ENCODE peak calls at places on chromosomes 4 and X, in four cellular contexts. E is kidney tubule cell; D is Right ventricle myocardium superior; F is CD4-positive, alpha-beta T cell. V is an unnamed sample.

GRCh38 chr4:23770011-23770410 is 119.8 kb downstream of the PPARGC1A start:
- DNase-seq in E (peak), D (no peak), F (no peak), V (no peak)

GRCh38 chrX:63581390-63581789 is 203.6 kb downstream of the ARHGEF9 start:
- DNase-seq in E (no peak), D (no peak), F (no peak), V (no peak)

GRCh38 chr4:139603576-139604387 is 47.8 kb upstream of the SETD7 start:
- DNase-seq in E (peak), D (no peak), F (no peak), V (no peak)

GRCh38 chrX:139932077-139932900 is 564 bp downstream of the ATP11C start:
- DNase-seq in E (peak), D (peak), F (peak), V (peak)

GRCh38 chr4:121738780-121739547 is 26.0 kb downstream of the SMIM43 start:
- DNase-seq in E (no peak), D (no peak), F (no peak), V (no peak)

GRCh38 chrX:65034641-65035450 is 58.6 kb upstream of the ZC4H2 start:
- DNase-seq in E (peak), D (peak), F (peak), V (peak)

GRCh38 chr4:80091184-80091583 is 18.2 kb upstream of the ANTXR2 start:
- DNase-seq in E (no peak), D (no peak), F (no peak), V (no peak)

GRCh38 chr4:181323061-181323460 is 920.1 kb upstream of the TENM3 start:
- DNase-seq in E (no peak), D (no peak), F (no peak), V (no peak)

GRCh38 chr4:140236649-140237160 is 82.7 kb upstream of the MAML3 start:
- DNase-seq in E (no peak), D (no peak), F (no peak), V (no peak)

GRCh38 chr4:164847016-164847415 is 30.0 kb upstream of the APELA start:
- DNase-seq in E (no peak), D (no peak), F (no peak), V (no peak)

GRCh38 chr4:158729716-158730559 is 6.7 kb upstream of the PPID start:
- DNase-seq in E (peak), D (peak), F (peak), V (peak)

GRCh38 chrX:54066841-54067240 is 22.6 kb upstream of the PHF8 start:
- DNase-seq in E (peak), D (no peak), F (no peak), V (no peak)

GRCh38 chrX:132169554-132169953 is 41.7 kb upstream of the FRMD7 start:
- DNase-seq in E (no peak), D (no peak), F (no peak), V (no peak)

GRCh38 chrX:152733261-152733975 is at the start of the genes CSAG1 and MAGEA12:
- DNase-seq in E (no peak), D (no peak), F (no peak), V (no peak)

GRCh38 chr4:22672519-22672918 is 20.2 kb upstream of the GBA3 start:
- DNase-seq in E (peak), D (no peak), F (no peak), V (no peak)

GRCh38 chrX:111568356-111568755 is 56.9 kb downstream of the SERTM2 start:
- DNase-seq in E (peak), D (no peak), F (no peak), V (no peak)

GRCh38 chrX:26649534-26649933 is 433.6 kb downstream of the MAGEB5 start:
- DNase-seq in E (peak), D (no peak), F (no peak), V (no peak)

GRCh38 chrX:107672955-107673378 is 44.7 kb downstream of the PRPS1 start:
- DNase-seq in E (peak), D (peak), F (peak), V (peak)

GRCh38 chr4:3285558-3286334 is 7.1 kb upstream of the RGS12 start:
- DNase-seq in E (no peak), D (peak), F (no peak), V (peak)

GRCh38 chrX:44317196-44317595 is 26.3 kb downstream of the EFHC2 start:
- DNase-seq in E (no peak), D (no peak), F (no peak), V (no peak)

GRCh38 chrX:17803449-17803848 is 57.6 kb downstream of the RAI2 start:
- DNase-seq in E (peak), D (no peak), F (no peak), V (no peak)

GRCh38 chr4:17120761-17121160 is 222.3 kb upstream of the LDB2 start:
- DNase-seq in E (no peak), D (no peak), F (no peak), V (no peak)

GRCh38 chrX:149510386-149510785 is 5.3 kb upstream of the IDS start:
- DNase-seq in E (peak), D (no peak), F (no peak), V (no peak)

GRCh38 chrX:80021611-80022010 is 7.1 kb downstream of the TBX22 start:
- DNase-seq in E (no peak), D (no peak), F (no peak), V (no peak)

GRCh38 chrX:37905436-37906147 is 58.2 kb upstream of the DYNLT3 start:
- DNase-seq in E (peak), D (no peak), F (peak), V (no peak)

GRCh38 chrX:37291924-37292323 is 57.2 kb upstream of the PRRG1 start:
- DNase-seq in E (no peak), D (no peak), F (no peak), V (no peak)

GRCh38 chrX:132488819-132489255 is at the start of gene MBNL3:
- DNase-seq in E (peak), D (peak), F (peak), V (peak)

GRCh38 chrX:137234651-137235402 is 201.0 kb upstream of the GPR101 start:
- DNase-seq in E (no peak), D (no peak), F (peak), V (no peak)

GRCh38 chrX:2464677-2465166 is 36.1 kb downstream of the DHRSX start:
- DNase-seq in E (no peak), D (no peak), F (no peak), V (no peak)

GRCh38 chr4:2251073-2251794 is 9.3 kb upstream of the HAUS3 start:
- DNase-seq in E (no peak), D (no peak), F (no peak), V (peak)

GRCh38 chrX:119602701-119603255 is 3.4 kb downstream of the NKRF start:
- DNase-seq in E (no peak), D (no peak), F (no peak), V (no peak)

GRCh38 chr4:58606303-58606702 is 1496.1 kb upstream of the IGFBP7 start:
- DNase-seq in E (no peak), D (no peak), F (no peak), V (no peak)

GRCh38 chr4:30757357-30757756 is 37.2 kb downstream of the PCDH7 start:
- DNase-seq in E (peak), D (no peak), F (no peak), V (no peak)

GRCh38 chr4:142416711-142417275 is 429.3 kb downstream of the INPP4B start:
- DNase-seq in E (peak), D (no peak), F (no peak), V (no peak)

GRCh38 chr4:79198886-79199591 is 126.8 kb downstream of the NAA11 start:
- DNase-seq in E (peak), D (no peak), F (no peak), V (no peak)

GRCh38 chr4:72295966-72296557 is 264.3 kb downstream of the NPFFR2 start:
- DNase-seq in E (peak), D (no peak), F (no peak), V (no peak)

GRCh38 chr4:139814285-139815015 is 148.8 kb downstream of the MGST2 start:
- DNase-seq in E (no peak), D (no peak), F (no peak), V (no peak)

GRCh38 chrX:115036029-115036428 is 18.6 kb upstream of the IL13RA2 start:
- DNase-seq in E (no peak), D (no peak), F (no peak), V (no peak)